ENCODE peak calls at places on chromosomes 2 and 18, in ten cellular contexts. One of them, this sample, is unnamed.

GRCh38 chr2:53087282-53087882 is 680.2 kb upstream of the CHAC2 start:
- DNase-seq in tibial nerve: no peak
- DNase-seq in Peyer's patch: no peak
- DNase-seq in CD8-positive, alpha-beta memory T cell: no peak
- DNase-seq in pancreas: no peak
- DNase-seq in GM13976: no peak
- DNase-seq in activated T-cell treated with anti-CD3 and anti-CD28 coated beads, Interleukin-2, amount 50 U/mL, for 4 hours: no peak
- DNase-seq in NCI-H1105: no peak
- DNase-seq in activated gamma-delta T cell treated with Interleukin-2 at 50 U/mL for 16 hours: no peak
- DNase-seq in ELF-1: no peak
- DNase-seq in this sample: no peak

GRCh38 chr2:128809880-128810279 is 491.2 kb upstream of the HS6ST1 start:
- DNase-seq in Peyer's patch: no peak
- DNase-seq in activated gamma-delta T cell treated with Interleukin-2 at 50 U/mL for 16 hours: no peak
- DNase-seq in NCI-H1105: no peak
- DNase-seq in CD8-positive, alpha-beta memory T cell: no peak
- DNase-seq in tibial nerve: no peak
- DNase-seq in GM13976: no peak
- DNase-seq in ELF-1: no peak
- DNase-seq in activated T-cell treated with anti-CD3 and anti-CD28 coated beads, Interleukin-2, amount 50 U/mL, for 4 hours: no peak
- DNase-seq in pancreas: no peak
- DNase-seq in this sample: no peak

GRCh38 chr2:118973542-118973951 is 31.6 kb downstream of the MARCO start:
- DNase-seq in activated T-cell treated with anti-CD3 and anti-CD28 coated beads, Interleukin-2, amount 50 U/mL, for 4 hours: no peak
- DNase-seq in activated gamma-delta T cell treated with Interleukin-2 at 50 U/mL for 16 hours: no peak
- DNase-seq in pancreas: no peak
- DNase-seq in GM13976: no peak
- DNase-seq in tibial nerve: no peak
- DNase-seq in ELF-1: no peak
- DNase-seq in Peyer's patch: no peak
- DNase-seq in CD8-positive, alpha-beta memory T cell: no peak
- DNase-seq in NCI-H1105: no peak
- DNase-seq in this sample: no peak

GRCh38 chr2:176729706-176730569 is 460.7 kb downstream of the MTX2 start:
- DNase-seq in tibial nerve: peak
- DNase-seq in pancreas: peak
- DNase-seq in activated gamma-delta T cell treated with Interleukin-2 at 50 U/mL for 16 hours: no peak
- DNase-seq in NCI-H1105: peak
- DNase-seq in Peyer's patch: no peak
- DNase-seq in GM13976: no peak
- DNase-seq in activated T-cell treated with anti-CD3 and anti-CD28 coated beads, Interleukin-2, amount 50 U/mL, for 4 hours: no peak
- DNase-seq in CD8-positive, alpha-beta memory T cell: no peak
- DNase-seq in ELF-1: no peak
- DNase-seq in this sample: no peak

GRCh38 chr2:23708771-23709170 is 218.2 kb downstream of the ATAD2B start:
- DNase-seq in tibial nerve: no peak
- DNase-seq in Peyer's patch: no peak
- DNase-seq in NCI-H1105: no peak
- DNase-seq in activated gamma-delta T cell treated with Interleukin-2 at 50 U/mL for 16 hours: no peak
- DNase-seq in activated T-cell treated with anti-CD3 and anti-CD28 coated beads, Interleukin-2, amount 50 U/mL, for 4 hours: no peak
- DNase-seq in pancreas: no peak
- DNase-seq in CD8-positive, alpha-beta memory T cell: no peak
- DNase-seq in ELF-1: no peak
- DNase-seq in GM13976: no peak
- DNase-seq in this sample: no peak

GRCh38 chr2:214019229-214019972 is 391.5 kb upstream of the VWC2L start:
- DNase-seq in GM13976: no peak
- DNase-seq in pancreas: no peak
- DNase-seq in NCI-H1105: no peak
- DNase-seq in CD8-positive, alpha-beta memory T cell: no peak
- DNase-seq in Peyer's patch: no peak
- DNase-seq in ELF-1: no peak
- DNase-seq in tibial nerve: no peak
- DNase-seq in activated gamma-delta T cell treated with Interleukin-2 at 50 U/mL for 16 hours: no peak
- DNase-seq in activated T-cell treated with anti-CD3 and anti-CD28 coated beads, Interleukin-2, amount 50 U/mL, for 4 hours: no peak
- DNase-seq in this sample: no peak

GRCh38 chr2:175948202-175948601 is 53.9 kb downstream of the LNPK start:
- DNase-seq in CD8-positive, alpha-beta memory T cell: no peak
- DNase-seq in pancreas: no peak
- DNase-seq in activated gamma-delta T cell treated with Interleukin-2 at 50 U/mL for 16 hours: no peak
- DNase-seq in Peyer's patch: no peak
- DNase-seq in activated T-cell treated with anti-CD3 and anti-CD28 coated beads, Interleukin-2, amount 50 U/mL, for 4 hours: no peak
- DNase-seq in GM13976: no peak
- DNase-seq in tibial nerve: no peak
- DNase-seq in ELF-1: no peak
- DNase-seq in NCI-H1105: no peak
- DNase-seq in this sample: no peak

GRCh38 chr18:55096261-55097026 is 137.2 kb upstream of the CCDC68 start:
- DNase-seq in GM13976: peak
- DNase-seq in ELF-1: peak
- DNase-seq in CD8-positive, alpha-beta memory T cell: no peak
- DNase-seq in activated T-cell treated with anti-CD3 and anti-CD28 coated beads, Interleukin-2, amount 50 U/mL, for 4 hours: no peak
- DNase-seq in pancreas: no peak
- DNase-seq in NCI-H1105: no peak
- DNase-seq in activated gamma-delta T cell treated with Interleukin-2 at 50 U/mL for 16 hours: no peak
- DNase-seq in Peyer's patch: no peak
- DNase-seq in tibial nerve: peak
- DNase-seq in this sample: no peak

GRCh38 chr2:109402180-109402579 is 211.6 kb downstream of the SEPTIN10 start:
- DNase-seq in GM13976: no peak
- DNase-seq in activated gamma-delta T cell treated with Interleukin-2 at 50 U/mL for 16 hours: no peak
- DNase-seq in NCI-H1105: no peak
- DNase-seq in CD8-positive, alpha-beta memory T cell: no peak
- DNase-seq in Peyer's patch: no peak
- DNase-seq in activated T-cell treated with anti-CD3 and anti-CD28 coated beads, Interleukin-2, amount 50 U/mL, for 4 hours: no peak
- DNase-seq in pancreas: no peak
- DNase-seq in tibial nerve: no peak
- DNase-seq in ELF-1: no peak
- DNase-seq in this sample: no peak

GRCh38 chr2:16105664-16106281 is 165.4 kb downstream of the MYCN start:
- DNase-seq in CD8-positive, alpha-beta memory T cell: no peak
- DNase-seq in tibial nerve: no peak
- DNase-seq in GM13976: no peak
- DNase-seq in pancreas: no peak
- DNase-seq in ELF-1: peak
- DNase-seq in Peyer's patch: no peak
- DNase-seq in NCI-H1105: no peak
- DNase-seq in activated gamma-delta T cell treated with Interleukin-2 at 50 U/mL for 16 hours: no peak
- DNase-seq in activated T-cell treated with anti-CD3 and anti-CD28 coated beads, Interleukin-2, amount 50 U/mL, for 4 hours: no peak
- DNase-seq in this sample: no peak

GRCh38 chr18:11923454-11923853 is 15.3 kb upstream of the MPPE1 start:
- DNase-seq in Peyer's patch: no peak
- DNase-seq in GM13976: no peak
- DNase-seq in pancreas: no peak
- DNase-seq in NCI-H1105: no peak
- DNase-seq in tibial nerve: no peak
- DNase-seq in activated gamma-delta T cell treated with Interleukin-2 at 50 U/mL for 16 hours: no peak
- DNase-seq in ELF-1: no peak
- DNase-seq in CD8-positive, alpha-beta memory T cell: no peak
- DNase-seq in activated T-cell treated with anti-CD3 and anti-CD28 coated beads, Interleukin-2, amount 50 U/mL, for 4 hours: no peak
- DNase-seq in this sample: no peak

GRCh38 chr2:235432741-235433520 is 60.9 kb upstream of the AGAP1 start:
- DNase-seq in pancreas: no peak
- DNase-seq in activated gamma-delta T cell treated with Interleukin-2 at 50 U/mL for 16 hours: no peak
- DNase-seq in NCI-H1105: no peak
- DNase-seq in ELF-1: no peak
- DNase-seq in GM13976: no peak
- DNase-seq in activated T-cell treated with anti-CD3 and anti-CD28 coated beads, Interleukin-2, amount 50 U/mL, for 4 hours: no peak
- DNase-seq in tibial nerve: no peak
- DNase-seq in Peyer's patch: no peak
- DNase-seq in CD8-positive, alpha-beta memory T cell: no peak
- DNase-seq in this sample: no peak

GRCh38 chr2:174951746-174952145 is 53.4 kb downstream of the CHN1 start:
- DNase-seq in GM13976: no peak
- DNase-seq in ELF-1: no peak
- DNase-seq in pancreas: no peak
- DNase-seq in NCI-H1105: peak
- DNase-seq in tibial nerve: no peak
- DNase-seq in CD8-positive, alpha-beta memory T cell: no peak
- DNase-seq in activated gamma-delta T cell treated with Interleukin-2 at 50 U/mL for 16 hours: no peak
- DNase-seq in Peyer's patch: no peak
- DNase-seq in activated T-cell treated with anti-CD3 and anti-CD28 coated beads, Interleukin-2, amount 50 U/mL, for 4 hours: no peak
- DNase-seq in this sample: no peak

GRCh38 chr2:28439763-28440162 is 47.1 kb downstream of the FOSL2 start:
- DNase-seq in activated gamma-delta T cell treated with Interleukin-2 at 50 U/mL for 16 hours: no peak
- DNase-seq in CD8-positive, alpha-beta memory T cell: no peak
- DNase-seq in tibial nerve: no peak
- DNase-seq in GM13976: no peak
- DNase-seq in pancreas: no peak
- DNase-seq in activated T-cell treated with anti-CD3 and anti-CD28 coated beads, Interleukin-2, amount 50 U/mL, for 4 hours: no peak
- DNase-seq in ELF-1: no peak
- DNase-seq in NCI-H1105: no peak
- DNase-seq in Peyer's patch: peak
- DNase-seq in this sample: no peak

GRCh38 chr2:232211743-232212686 is 166.5 kb upstream of the ALPP start:
- DNase-seq in NCI-H1105: no peak
- DNase-seq in tibial nerve: no peak
- DNase-seq in activated T-cell treated with anti-CD3 and anti-CD28 coated beads, Interleukin-2, amount 50 U/mL, for 4 hours: no peak
- DNase-seq in Peyer's patch: no peak
- DNase-seq in ELF-1: no peak
- DNase-seq in pancreas: no peak
- DNase-seq in CD8-positive, alpha-beta memory T cell: no peak
- DNase-seq in activated gamma-delta T cell treated with Interleukin-2 at 50 U/mL for 16 hours: no peak
- DNase-seq in GM13976: no peak
- DNase-seq in this sample: no peak

GRCh38 chr2:133602538-133602937 is 34.3 kb upstream of the NCKAP5 start:
- DNase-seq in GM13976: no peak
- DNase-seq in CD8-positive, alpha-beta memory T cell: no peak
- DNase-seq in NCI-H1105: no peak
- DNase-seq in Peyer's patch: no peak
- DNase-seq in activated gamma-delta T cell treated with Interleukin-2 at 50 U/mL for 16 hours: no peak
- DNase-seq in activated T-cell treated with anti-CD3 and anti-CD28 coated beads, Interleukin-2, amount 50 U/mL, for 4 hours: no peak
- DNase-seq in tibial nerve: no peak
- DNase-seq in ELF-1: no peak
- DNase-seq in pancreas: no peak
- DNase-seq in this sample: no peak

GRCh38 chr2:203446780-203447179 is 88.3 kb downstream of the RAPH1 start:
- DNase-seq in NCI-H1105: no peak
- DNase-seq in pancreas: no peak
- DNase-seq in GM13976: no peak
- DNase-seq in tibial nerve: no peak
- DNase-seq in ELF-1: no peak
- DNase-seq in activated gamma-delta T cell treated with Interleukin-2 at 50 U/mL for 16 hours: no peak
- DNase-seq in CD8-positive, alpha-beta memory T cell: no peak
- DNase-seq in activated T-cell treated with anti-CD3 and anti-CD28 coated beads, Interleukin-2, amount 50 U/mL, for 4 hours: no peak
- DNase-seq in Peyer's patch: no peak
- DNase-seq in this sample: no peak

GRCh38 chr2:200591308-200591707 is 5.5 kb downstream of the AOX1 start:
- DNase-seq in activated gamma-delta T cell treated with Interleukin-2 at 50 U/mL for 16 hours: no peak
- DNase-seq in NCI-H1105: no peak
- DNase-seq in tibial nerve: no peak
- DNase-seq in GM13976: no peak
- DNase-seq in activated T-cell treated with anti-CD3 and anti-CD28 coated beads, Interleukin-2, amount 50 U/mL, for 4 hours: no peak
- DNase-seq in pancreas: no peak
- DNase-seq in CD8-positive, alpha-beta memory T cell: no peak
- DNase-seq in ELF-1: no peak
- DNase-seq in Peyer's patch: no peak
- DNase-seq in this sample: no peak